ENCODE peak calls at places on chromosomes 5 and 9, in eight cellular contexts. L is stimulated activated CD4-positive, alpha-beta T cell treated with anti-CD3 and anti-CD28 coated beads, TNF-alpha, amount 100 ng/mL, for 1 hour; D is adipocyte; T is H9; P is non-pigmented ciliary epithelial cell; B is D341Med; O is HS-5; S is COLO829. U is an unnamed sample.

GRCh38 chr5:151107738-151108520 is 27.1 kb upstream of the TNIP1 start:
- DNase-seq in P (no peak), L (no peak), D (no peak), S (no peak), T (no peak), B (no peak), O (no peak), U (no peak)

GRCh38 chr9:9855503-9856078 is 757.2 kb downstream of the PTPRD start:
- DNase-seq in T (peak), P (no peak), D (no peak), B (no peak), L (no peak), S (no peak), O (no peak), U (no peak)

GRCh38 chr5:84688566-84688965 is 303.9 kb upstream of the EDIL3 start:
- DNase-seq in L (no peak), O (peak), D (peak), S (no peak), T (no peak), B (no peak), P (peak), U (no peak)

GRCh38 chr9:131521822-131522221 is 9.2 kb downstream of the UCK1 start:
- DNase-seq in L (no peak), T (no peak), D (no peak), S (no peak), O (no peak), B (no peak), P (no peak), U (no peak)

GRCh38 chr5:171416160-171417049 is 3.0 kb upstream of the FGF18 start:
- DNase-seq in S (no peak), T (no peak), D (no peak), L (no peak), P (no peak), B (no peak), O (no peak), U (no peak)

GRCh38 chr9:101737705-101738565 is 512 bp downstream of the GRIN3A start:
- DNase-seq in S (no peak), B (peak), T (peak), P (no peak), D (peak), O (no peak), L (no peak), U (no peak)

GRCh38 chr9:118473527-118473926 is 769.3 kb downstream of the TLR4 start:
- DNase-seq in S (no peak), P (no peak), L (no peak), B (no peak), O (no peak), T (peak), D (no peak), U (no peak)

GRCh38 chr5:78002690-78003089 is 226.6 kb upstream of the TBCA start:
- DNase-seq in D (no peak), P (no peak), L (no peak), O (no peak), T (no peak), B (no peak), S (no peak), U (no peak)

GRCh38 chr5:177410575-177410974 is 1.2 kb upstream of the F12 start:
- DNase-seq in T (no peak), L (no peak), D (no peak), O (no peak), B (no peak), S (no peak), P (no peak), U (no peak)

GRCh38 chr5:141199359-141200235 is at the start of gene PCDHB11:
- DNase-seq in L (no peak), P (no peak), B (no peak), T (no peak), S (peak), D (no peak), O (no peak), U (no peak)

GRCh38 chr5:138402640-138403039 is 36.2 kb upstream of the REEP2 start:
- DNase-seq in O (no peak), P (no peak), B (no peak), D (no peak), T (no peak), L (no peak), S (no peak), U (no peak)

GRCh38 chr9:134024393-134024792 is 888 bp upstream of the BRD3OS start:
- DNase-seq in L (no peak), P (no peak), S (no peak), B (no peak), T (no peak), O (no peak), D (no peak), U (no peak)